ENCODE peak calls at places on chromosome 11, in five cellular contexts. L, V, Q, R and T are unnamed samples.

GRCh38 chr11:103257360-103257759 is 148.1 kb downstream of the DYNC2H1 start:
- DNase-seq in L (no peak), V (no peak), Q (no peak), R (peak; percentile 49), T (no peak)

GRCh38 chr11:115133810-115134209 is 370.4 kb downstream of the CADM1 start:
- DNase-seq in L (no peak), V (no peak), Q (no peak), R (no peak), T (no peak)

GRCh38 chr11:109033627-109034340 is 368.9 kb downstream of the DDX10 start:
- DNase-seq in L (no peak), V (no peak), Q (no peak), R (peak; percentile 89), T (no peak)

GRCh38 chr11:64624869-64625481 is 34.0 kb downstream of the SLC22A12 start:
- DNase-seq in L (no peak), V (no peak), Q (no peak), R (no peak), T (no peak)

GRCh38 chr11:94655951-94656350 is 88.8 kb downstream of the PIWIL4 start:
- DNase-seq in L (no peak), V (no peak), Q (no peak), R (no peak), T (no peak)

GRCh38 chr11:8219257-8220021 is 44.2 kb downstream of the LMO1 start:
- DNase-seq in L (peak; percentile 24), V (no peak), Q (no peak), R (peak; percentile 55), T (peak; percentile 60)

GRCh38 chr11:113436672-113437252 is 38.4 kb downstream of the DRD2 start:
- DNase-seq in L (no peak), V (no peak), Q (no peak), R (no peak), T (no peak)

GRCh38 chr11:134524876-134525845 is 113.1 kb upstream of the B3GAT1 start:
- DNase-seq in L (peak; percentile 24), V (no peak), Q (no peak), R (no peak), T (peak; percentile 43)

GRCh38 chr11:57205046-57205671 is 23.4 kb downstream of the LRRC55 start:
- DNase-seq in L (no peak), V (no peak), Q (no peak), R (peak; percentile 62), T (no peak)

GRCh38 chr11:87351671-87352070 is 313.9 kb downstream of the TMEM135 start:
- DNase-seq in L (no peak), V (no peak), Q (no peak), R (no peak), T (no peak)

GRCh38 chr11:114036156-114036811 is 23.2 kb upstream of the ZBTB16 start:
- DNase-seq in L (peak; percentile 91), V (peak; percentile 87), Q (peak; percentile 7), R (peak; percentile 18), T (peak; percentile 93)

GRCh38 chr11:6498544-6498943 is 1.5 kb downstream of the DNHD1 start:
- DNase-seq in L (no peak), V (no peak), Q (no peak), R (no peak), T (no peak)

GRCh38 chr11:77449060-77449521 is 24.8 kb downstream of the PAK1 start:
- DNase-seq in L (no peak), V (no peak), Q (no peak), R (no peak), T (no peak)

DNA sequence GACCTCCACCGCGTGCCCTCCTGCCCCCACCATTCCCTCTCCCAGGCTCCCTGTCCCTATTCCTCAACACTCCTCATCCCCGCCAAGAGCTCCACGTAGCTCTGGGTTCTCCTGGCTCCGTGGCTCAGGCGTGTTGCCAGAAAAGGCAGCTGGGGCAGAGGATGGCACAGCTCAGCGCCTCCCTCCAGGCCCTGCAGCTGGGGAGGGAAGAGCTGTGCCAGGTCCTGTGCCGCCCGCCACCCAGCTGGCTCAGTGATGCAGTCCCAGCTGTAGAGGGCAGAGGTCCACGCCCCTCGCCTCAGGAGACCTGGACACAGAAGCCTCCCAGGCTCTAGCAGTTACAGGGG is 4.2 kb downstream of the ARHGAP1 start:
- DNase-seq in L (no peak), V (no peak), Q (no peak), R (no peak), T (no peak)
- H3K4me1 ChIP-seq in L (peaks cover 40% of the 10 kb centered on the region), V (peaks cover 16% of the 10 kb centered on the region), Q (peaks cover 41% of the 10 kb centered on the region), R (peaks cover 13% of the 10 kb centered on the region), T (peaks cover 3% of the 10 kb centered on the region)

GRCh38 chr11:74453373-74453975 is 13.9 kb downstream of the KCNE3 start:
- DNase-seq in L (peak; percentile 75), V (peak; percentile 61), Q (peak; percentile 24), R (peak; percentile 63), T (no peak)
- TF ChIP-seq CTCF in L (peak; percentile 74), V (peak; percentile 70), Q (peak; percentile 74), R (peak; percentile 82), T (peak; percentile 83)

GRCh38 chr11:75637998-75638397 is 30.8 kb downstream of the MAP6 start:
- DNase-seq in L (no peak), V (no peak), Q (no peak), R (no peak), T (no peak)
- H3K9me3 ChIP-seq in L (no peaks in the 10 kb centered on the region), V (no peaks in the 10 kb centered on the region), Q (no peaks in the 10 kb centered on the region), R (no peaks in the 10 kb centered on the region), T (no peaks in the 10 kb centered on the region)

GRCh38 chr11:44399968-44400367 is 90.0 kb upstream of the ALX4 start:
- DNase-seq in L (no peak), V (no peak), Q (no peak), R (no peak), T (no peak)
- H3K4me1 ChIP-seq in L (no peaks in the 10 kb centered on the region), V (no peaks in the 10 kb centered on the region), Q (no peaks in the 10 kb centered on the region), R (no peaks in the 10 kb centered on the region), T (no peaks in the 10 kb centered on the region)

GRCh38 chr11:119727523-119728081 is 1.4 kb downstream of the NECTIN1 start:
- DNase-seq in L (peak; percentile 61), V (no peak), Q (no peak), R (no peak), T (no peak)
- TF ChIP-seq CTCF in L (peak; percentile 26), V (peak; percentile 30), Q (no peak), R (peak; percentile 12), T (peak; percentile 21)

GRCh38 chr11:2661173-2662023 is 38.4 kb downstream of the KCNQ1OT1 start:
- DNase-seq in L (no peak), V (no peak), Q (no peak), R (no peak), T (no peak)
- H3K9me3 ChIP-seq in L (peaks cover 25% of the 10 kb centered on the region), V (peaks cover 9% of the 10 kb centered on the region), Q (no peaks in the 10 kb centered on the region), R (peaks cover 47% of the 10 kb centered on the region), T (no peaks in the 10 kb centered on the region)

GRCh38 chr11:72738199-72739141 is 13.7 kb downstream of the ARAP1 start:
- DNase-seq in L (peak; percentile 88), V (no peak), Q (no peak), R (peak; percentile 33), T (peak; percentile 71)

GRCh38 chr11:72732329-72732728 is 19.9 kb downstream of the ARAP1 start:
- DNase-seq in L (no peak), V (no peak), Q (no peak), R (no peak), T (peak; percentile 58)

GRCh38 chr11:72736452-72737069 is 15.6 kb downstream of the ARAP1 start:
- DNase-seq in L (peak; percentile 86), V (no peak), Q (peak; percentile 58), R (peak; percentile 77), T (peak; percentile 84)

GRCh38 chr11:72737341-72737740 is 14.9 kb downstream of the ARAP1 start:
- DNase-seq in L (no peak), V (no peak), Q (no peak), R (no peak), T (peak; percentile 4)

GRCh38 chr11:72735495-72736027 is 16.6 kb downstream of the ARAP1 start:
- DNase-seq in L (no peak), V (peak; percentile 73), Q (no peak), R (peak; percentile 84), T (peak; percentile 17)
- H3K4me1 ChIP-seq in L (peaks cover 82% of the 10 kb centered on the region), V (no peaks in the 10 kb centered on the region), Q (peaks cover 43% of the 10 kb centered on the region), R (peaks cover 22% of the 10 kb centered on the region), T (peaks cover 11% of the 10 kb centered on the region)